ENCODE peak calls at places on chromosomes 12 and 14, in four cellular contexts. L, E, A and C are unnamed samples.

GRCh38 chr14:76929927-76930326 is 98.6 kb downstream of the IRF2BPL start:
- DNase-seq in L (no peak), A (no peak), E (no peak), C (no peak)

GRCh38 chr12:105167346-105167745 is 59.8 kb downstream of the WASHC4 start:
- DNase-seq in A (peak; percentile 4), L (no peak), E (no peak), C (no peak)

GRCh38 chr12:16668198-16668597 is 62.2 kb upstream of the LMO3 start:
- DNase-seq in E (no peak), A (no peak), L (no peak), C (no peak)

GRCh38 chr12:40745386-40745785 is 53.1 kb downstream of the CNTN1 start:
- DNase-seq in A (no peak), E (no peak), L (no peak), C (no peak)

GRCh38 chr12:57401165-57401564 is 29.7 kb downstream of the R3HDM2 start:
- DNase-seq in E (no peak), L (no peak), A (no peak), C (no peak)

GRCh38 chr12:58288191-58288590 is 346.8 kb downstream of the ATP23 start:
- DNase-seq in E (peak; percentile 28), L (no peak), A (peak; percentile 66), C (no peak)

GRCh38 chr14:34539407-34540180 is at the start of gene EAPP:
- DNase-seq in A (peak; percentile 94), L (no peak), E (peak; percentile 99), C (no peak)

GRCh38 chr12:115191342-115191741 is 507.4 kb upstream of the TBX3 start:
- DNase-seq in E (no peak), A (peak; percentile 31), L (no peak), C (no peak)

GRCh38 chr14:89202413-89202812 is 214.6 kb downstream of the FOXN3 start:
- DNase-seq in A (no peak), E (no peak), L (no peak), C (no peak)

GRCh38 chr14:34013714-34014055 is 62.8 kb upstream of the EGLN3 start:
- DNase-seq in E (no peak), L (no peak), A (no peak), C (no peak)

GRCh38 chr12:124299628-124300388 is 4.9 kb downstream of the RFLNA start:
- DNase-seq in E (no peak), A (no peak), L (no peak), C (no peak)

GRCh38 chr12:65853489-65854157 is 29.3 kb downstream of the HMGA2 start:
- DNase-seq in A (no peak), L (no peak), E (peak; percentile 6), C (no peak)

GRCh38 chr12:54529581-54529980 is 19.8 kb upstream of the PDE1B start:
- DNase-seq in E (no peak), A (no peak), L (no peak), C (no peak)

GRCh38 chr12:48873096-48873495 is 7.4 kb upstream of the RND1 start:
- DNase-seq in L (peak; percentile 47), E (no peak), A (no peak), C (no peak)

GRCh38 chr14:45426685-45427282 is 173.8 kb upstream of the MIS18BP1 start:
- DNase-seq in E (peak; percentile 3), A (peak; percentile 0), L (peak; percentile 60), C (no peak)

GRCh38 chr12:37666069-37666781 is 650.3 kb upstream of the ALG10B start:
- DNase-seq in A (no peak), L (no peak), E (no peak), C (peak; percentile 1)

GRCh38 chr12:110200124-110200417 is 75.9 kb downstream of the IFT81 start:
- DNase-seq in L (no peak), E (no peak), A (no peak), C (no peak)

GRCh38 chr12:62505786-62506185 is 39.2 kb downstream of the MON2 start:
- DNase-seq in A (no peak), L (no peak), E (no peak), C (no peak)

GRCh38 chr12:21662122-21662792 is 4.6 kb upstream of the LDHB start:
- DNase-seq in A (no peak), E (no peak), L (no peak), C (no peak)

GRCh38 chr12:117507547-117507946 is 146.1 kb upstream of the NOS1 start:
- DNase-seq in A (no peak), E (no peak), L (no peak), C (no peak)

GRCh38 chr12:4169959-4170358 is 103.6 kb upstream of the CCND2 start:
- DNase-seq in L (no peak), E (no peak), A (no peak), C (no peak)

GRCh38 chr12:65720739-65721138 is 103.5 kb upstream of the HMGA2 start:
- DNase-seq in L (no peak), A (peak; percentile 43), E (peak; percentile 66), C (no peak)

GRCh38 chr12:132661972-132662371 is 25.2 kb downstream of the POLE start:
- DNase-seq in L (no peak), A (no peak), E (no peak), C (no peak)

GRCh38 chr14:67680121-67680602 is 5.7 kb upstream of the VTI1B start:
- DNase-seq in E (peak; percentile 63), L (no peak), A (no peak), C (no peak)

GRCh38 chr12:114416028-114416427 is 10.1 kb upstream of the TBX5 start:
- DNase-seq in A (no peak), E (no peak), L (no peak), C (no peak)

GRCh38 chr12:4269279-4269991 is 4.1 kb upstream of the CCND2 start:
- DNase-seq in A (no peak), E (peak; percentile 89), L (no peak), C (peak; percentile 63)

GRCh38 chr12:39620664-39621658 is 1.4 kb upstream of the ABCD2 start:
- DNase-seq in E (no peak), A (no peak), L (no peak), C (no peak)

GRCh38 chr14:105472496-105472991 is 2.1 kb upstream of the CRIP2 start:
- DNase-seq in L (no peak), A (no peak), E (no peak), C (no peak)

GRCh38 chr14:33432407-33433023 is 493.8 kb downstream of the NPAS3 start:
- DNase-seq in A (peak; percentile 14), E (peak; percentile 37), L (peak; percentile 29), C (no peak)

GRCh38 chr12:130555628-130556485 is 160.2 kb downstream of the RIMBP2 start:
- DNase-seq in E (no peak), L (no peak), A (no peak), C (no peak)